ENCODE peak calls at places on chromosomes 13 and 19, in six cellular contexts. T, X, J, P, G and U are unnamed samples.

GRCh38 chr19:9939301-9939913 is 3.1 kb upstream of the OLFM2 start:
- DNase-seq in T (no peak), X (no peak), P (no peak), J (peak; percentile 37), G (no peak), U (no peak)

GRCh38 chr19:28563964-28564914 is 648.7 kb downstream of the UQCRFS1 start:
- DNase-seq in X (no peak), T (no peak), G (no peak), J (no peak), P (no peak), U (no peak)

GRCh38 chr19:46076951-46077814 is 36.4 kb upstream of the IGFL4 start:
- DNase-seq in G (no peak), J (peak; percentile 89), T (no peak), P (peak; percentile 78), X (peak; percentile 88), U (peak; percentile 61)

GRCh38 chr13:70170689-70171088 is 62.4 kb upstream of the KLHL1 start:
- DNase-seq in G (no peak), P (no peak), X (no peak), J (no peak), T (no peak), U (no peak)

GRCh38 chr19:10079031-10079453 is 7.1 kb upstream of the SHFL start:
- DNase-seq in X (no peak), J (no peak), T (no peak), G (no peak), P (no peak), U (no peak)

GRCh38 chr13:27151798-27152599 is 19.6 kb downstream of the USP12 start:
- DNase-seq in P (no peak), T (no peak), G (no peak), J (no peak), X (no peak), U (no peak)

GRCh38 chr13:82701021-82701420 is 1181.3 kb downstream of the SLITRK1 start:
- DNase-seq in T (no peak), P (no peak), X (no peak), J (no peak), G (no peak), U (no peak)

GRCh38 chr19:30095171-30095570 is 153.1 kb downstream of the URI1 start:
- DNase-seq in T (no peak), J (no peak), P (no peak), G (no peak), X (no peak), U (no peak)

GRCh38 chr19:37829526-37829925 is 50.1 kb upstream of the ZNF573 start:
- DNase-seq in G (no peak), P (no peak), J (no peak), X (no peak), T (no peak), U (no peak)